ENCODE peak calls at places on chromosomes 5 and 9, in seven cellular contexts. One of them, this sample, is unnamed. For H3K36me3, the result is how much of the 10 kb centered on the place peaks cover.

GRCh38 chr5:37197340-37198050 is 51.7 kb downstream of the CPLANE1 start:
- DNase-seq in adrenal gland: no peak
- DNase-seq in fibroblast of lung: peak
- DNase-seq in spleen: no peak
- DNase-seq in Peyer's patch: no peak
- DNase-seq in tibial nerve: no peak
- DNase-seq in endodermal cell: peak
- DNase-seq in this sample: no peak

GRCh38 chr5:57216714-57217113 is 42.9 kb downstream of the GPBP1 start:
- DNase-seq in adrenal gland: no peak
- DNase-seq in fibroblast of lung: peak
- DNase-seq in spleen: no peak
- DNase-seq in Peyer's patch: no peak
- DNase-seq in tibial nerve: no peak
- DNase-seq in endodermal cell: no peak
- DNase-seq in this sample: no peak

GRCh38 chr5:123754903-123755302 is 242.9 kb downstream of the CSNK1G3 start:
- DNase-seq in adrenal gland: no peak
- DNase-seq in fibroblast of lung: peak
- DNase-seq in spleen: no peak
- DNase-seq in Peyer's patch: no peak
- DNase-seq in tibial nerve: no peak
- DNase-seq in endodermal cell: no peak
- DNase-seq in this sample: no peak

GRCh38 chr9:1922026-1922425 is 93.1 kb upstream of the SMARCA2 start:
- DNase-seq in adrenal gland: no peak
- DNase-seq in fibroblast of lung: no peak
- DNase-seq in spleen: no peak
- DNase-seq in Peyer's patch: no peak
- DNase-seq in tibial nerve: no peak
- DNase-seq in endodermal cell: peak
- DNase-seq in this sample: no peak

GRCh38 chr9:130701059-130702022 is 7.8 kb downstream of the EXOSC2 start:
- DNase-seq in adrenal gland: peak
- DNase-seq in fibroblast of lung: peak
- DNase-seq in spleen: peak
- DNase-seq in Peyer's patch: peak
- DNase-seq in tibial nerve: peak
- DNase-seq in endodermal cell: peak
- DNase-seq in this sample: no peak

GRCh38 chr9:82489579-82489915 is 501.0 kb downstream of the SPATA31D1 start:
- DNase-seq in adrenal gland: no peak
- DNase-seq in fibroblast of lung: peak
- DNase-seq in spleen: no peak
- DNase-seq in Peyer's patch: no peak
- DNase-seq in tibial nerve: no peak
- DNase-seq in endodermal cell: no peak
- DNase-seq in this sample: no peak

GRCh38 chr9:562330-562729 is 279.2 kb upstream of the DMRT1 start:
- DNase-seq in adrenal gland: no peak
- DNase-seq in fibroblast of lung: no peak
- DNase-seq in spleen: no peak
- DNase-seq in Peyer's patch: no peak
- DNase-seq in tibial nerve: no peak
- DNase-seq in endodermal cell: no peak
- DNase-seq in this sample: no peak

GRCh38 chr9:16281707-16282106 is 588.8 kb downstream of the BNC2 start:
- DNase-seq in adrenal gland: peak
- DNase-seq in fibroblast of lung: no peak
- DNase-seq in spleen: no peak
- DNase-seq in Peyer's patch: no peak
- DNase-seq in tibial nerve: no peak
- DNase-seq in endodermal cell: no peak
- DNase-seq in this sample: no peak

GRCh38 chr5:399296-400281 is 43.4 kb upstream of the EXOC3 start:
- DNase-seq in adrenal gland: peak
- DNase-seq in fibroblast of lung: peak
- DNase-seq in spleen: peak
- DNase-seq in Peyer's patch: peak
- DNase-seq in tibial nerve: peak
- DNase-seq in endodermal cell: peak
- DNase-seq in this sample: peak

GRCh38 chr9:113380869-113381378 is 4.1 kb upstream of the HDHD3 start:
- DNase-seq in adrenal gland: no peak
- DNase-seq in fibroblast of lung: no peak
- DNase-seq in spleen: peak
- DNase-seq in Peyer's patch: peak
- DNase-seq in tibial nerve: no peak
- DNase-seq in endodermal cell: no peak
- DNase-seq in this sample: peak

GRCh38 chr9:37954581-37954981 is 50.7 kb upstream of the SLC25A51 start:
- DNase-seq in adrenal gland: no peak
- DNase-seq in fibroblast of lung: no peak
- DNase-seq in spleen: no peak
- DNase-seq in Peyer's patch: no peak
- DNase-seq in tibial nerve: no peak
- DNase-seq in endodermal cell: no peak
- DNase-seq in this sample: peak

GRCh38 chr9:118318770-118319443 is 614.7 kb downstream of the TLR4 start:
- DNase-seq in adrenal gland: peak
- DNase-seq in fibroblast of lung: no peak
- DNase-seq in spleen: no peak
- DNase-seq in Peyer's patch: no peak
- DNase-seq in tibial nerve: no peak
- DNase-seq in endodermal cell: no peak
- DNase-seq in this sample: no peak

GRCh38 chr5:132226516-132227234 is 978 bp downstream of the P4HA2 start:
- DNase-seq in adrenal gland: peak
- DNase-seq in fibroblast of lung: peak
- DNase-seq in spleen: peak
- DNase-seq in Peyer's patch: peak
- DNase-seq in tibial nerve: no peak
- DNase-seq in endodermal cell: no peak
- DNase-seq in this sample: no peak

GRCh38 chr9:100466171-100466827 is 6.7 kb upstream of the TMEFF1 start:
- DNase-seq in adrenal gland: no peak
- DNase-seq in fibroblast of lung: peak
- DNase-seq in spleen: no peak
- DNase-seq in Peyer's patch: no peak
- DNase-seq in tibial nerve: no peak
- DNase-seq in endodermal cell: no peak
- DNase-seq in this sample: no peak

GRCh38 chr5:140174014-140174413 is 974 bp upstream of the CYSTM1 start:
- DNase-seq in adrenal gland: no peak
- DNase-seq in fibroblast of lung: no peak
- DNase-seq in spleen: no peak
- DNase-seq in Peyer's patch: no peak
- DNase-seq in tibial nerve: no peak
- DNase-seq in endodermal cell: no peak
- DNase-seq in this sample: no peak

GRCh38 chr5:140174472-140175366 is at the start of gene CYSTM1:
- DNase-seq in adrenal gland: peak
- DNase-seq in fibroblast of lung: peak
- DNase-seq in spleen: peak
- DNase-seq in Peyer's patch: peak
- DNase-seq in tibial nerve: peak
- DNase-seq in endodermal cell: peak
- DNase-seq in this sample: peak

GRCh38 chr5:140176028-140176382 is 1.0 kb downstream of the CYSTM1 start:
- DNase-seq in adrenal gland: no peak
- DNase-seq in fibroblast of lung: no peak
- DNase-seq in spleen: no peak
- DNase-seq in Peyer's patch: no peak
- DNase-seq in tibial nerve: no peak
- DNase-seq in endodermal cell: no peak
- DNase-seq in this sample: no peak

GRCh38 chr5:140178082-140178410 is 3.1 kb downstream of the CYSTM1 start:
- DNase-seq in adrenal gland: peak
- DNase-seq in fibroblast of lung: no peak
- DNase-seq in spleen: no peak
- DNase-seq in Peyer's patch: no peak
- DNase-seq in tibial nerve: no peak
- DNase-seq in endodermal cell: no peak
- DNase-seq in this sample: no peak

DNA sequence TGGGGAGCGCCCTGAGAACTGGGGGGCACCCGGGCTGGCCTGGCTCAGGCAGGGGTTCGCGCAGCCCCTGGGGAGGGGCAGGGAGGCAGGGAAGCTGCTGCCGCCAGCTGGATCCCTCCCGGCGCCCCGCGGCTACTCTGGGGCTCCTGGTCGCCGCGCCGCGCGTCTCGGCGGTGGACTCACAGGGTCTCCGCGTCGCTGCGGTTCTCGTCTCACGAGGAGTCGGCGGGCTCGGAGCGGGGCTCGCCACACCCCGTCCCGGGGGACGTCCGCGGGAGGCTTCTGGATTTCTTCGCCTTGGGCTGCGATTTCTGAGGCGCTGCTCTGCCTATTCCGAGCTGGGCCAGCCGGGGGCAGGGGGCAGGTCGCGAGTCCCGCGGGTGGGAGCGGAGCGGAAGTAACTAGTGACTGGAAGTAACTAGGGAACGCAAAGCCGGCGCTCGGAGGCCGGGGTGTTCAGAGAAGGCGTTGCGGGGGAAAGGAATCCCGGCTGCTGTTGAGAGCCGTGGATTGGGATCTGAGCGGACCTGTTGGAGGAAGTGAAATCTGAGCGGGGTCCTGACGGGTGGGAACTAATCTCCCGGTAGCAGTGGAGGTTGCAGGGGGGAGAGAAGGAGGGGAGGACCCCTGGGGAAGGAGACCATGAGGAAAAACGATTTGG is 509 bp downstream of the CYSTM1 start:
- DNase-seq in adrenal gland: peak
- DNase-seq in fibroblast of lung: peak
- DNase-seq in spleen: peak
- DNase-seq in Peyer's patch: peak
- DNase-seq in tibial nerve: peak
- DNase-seq in endodermal cell: peak
- DNase-seq in this sample: peak
- TF ChIP-seq CTCF in adrenal gland: peak
- TF ChIP-seq CTCF in fibroblast of lung: peak
- TF ChIP-seq CTCF in spleen: peak
- TF ChIP-seq CTCF in Peyer's patch: peak
- TF ChIP-seq CTCF in tibial nerve: peak
- TF ChIP-seq CTCF in endodermal cell: peak
- TF ChIP-seq CTCF in this sample: peak

DNA sequence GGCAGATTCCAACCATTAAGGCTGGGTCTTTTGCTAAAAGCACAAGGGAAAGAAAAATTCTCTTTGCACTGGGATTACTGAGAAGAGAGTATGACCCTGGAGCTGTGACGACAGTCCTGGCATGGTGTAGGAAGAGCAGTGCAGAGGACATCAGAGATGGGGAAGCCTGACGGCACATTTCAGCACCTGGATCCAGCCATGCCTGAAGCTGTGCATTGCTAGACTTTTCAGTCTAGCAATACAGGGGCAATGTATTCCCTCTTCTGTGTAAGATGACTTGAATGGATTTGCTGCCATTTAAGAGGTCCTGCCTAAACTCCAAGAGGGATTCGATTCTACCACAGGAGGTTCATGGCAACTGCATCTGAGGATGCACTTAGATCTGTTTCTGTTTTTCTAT is 12.3 kb upstream of the MRNIP start:
- DNase-seq in adrenal gland: no peak
- DNase-seq in fibroblast of lung: no peak
- DNase-seq in spleen: peak
- DNase-seq in Peyer's patch: no peak
- DNase-seq in tibial nerve: no peak
- DNase-seq in endodermal cell: no peak
- DNase-seq in this sample: no peak
- H3K36me3 ChIP-seq in adrenal gland: under half
- H3K36me3 ChIP-seq in fibroblast of lung: under half
- H3K36me3 ChIP-seq in spleen: half or more
- H3K36me3 ChIP-seq in Peyer's patch: under half
- H3K36me3 ChIP-seq in tibial nerve: under half
- H3K36me3 ChIP-seq in endodermal cell: under half
- H3K36me3 ChIP-seq in this sample: under half

DNA sequence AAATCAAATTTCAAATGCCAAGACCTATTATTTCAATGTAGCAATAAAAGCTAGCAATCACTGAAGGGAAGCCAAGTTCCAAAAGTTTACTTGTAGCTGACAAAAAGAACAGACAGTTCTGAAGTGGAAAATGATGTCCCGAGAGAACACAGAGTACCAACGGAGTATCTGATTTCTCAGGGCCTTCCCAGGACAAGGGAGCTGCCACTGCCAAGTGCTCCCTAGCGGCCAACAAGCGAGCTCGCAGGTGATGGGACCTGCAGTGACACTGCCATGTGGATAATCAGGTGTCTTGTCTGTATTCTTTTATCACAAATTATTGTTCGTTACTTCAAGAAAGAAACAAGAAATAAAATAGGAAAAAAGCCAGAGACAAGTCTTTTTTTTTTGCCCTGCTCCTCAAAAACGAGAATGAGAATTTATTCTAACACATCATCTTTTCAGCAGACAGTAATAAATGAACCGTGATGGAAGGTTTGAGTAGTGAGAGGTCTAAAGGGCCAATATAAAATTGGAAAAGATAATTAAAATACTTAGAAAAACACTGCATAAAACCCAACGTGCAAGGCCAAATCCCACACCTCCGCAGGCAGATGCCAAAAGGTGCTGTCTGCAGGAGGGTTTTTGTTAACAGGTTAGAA is 159.4 kb downstream of the MYO10 start:
- DNase-seq in adrenal gland: peak
- DNase-seq in fibroblast of lung: peak
- DNase-seq in spleen: no peak
- DNase-seq in Peyer's patch: no peak
- DNase-seq in tibial nerve: no peak
- DNase-seq in endodermal cell: peak
- DNase-seq in this sample: no peak
- TF ChIP-seq CTCF in adrenal gland: peak
- TF ChIP-seq CTCF in fibroblast of lung: peak
- TF ChIP-seq CTCF in spleen: no peak
- TF ChIP-seq CTCF in Peyer's patch: peak
- TF ChIP-seq CTCF in tibial nerve: no peak
- TF ChIP-seq CTCF in endodermal cell: peak
- TF ChIP-seq CTCF in this sample: peak

GRCh38 chr9:135813671-135814290 is 93.6 kb downstream of the CAMSAP1 start:
- DNase-seq in adrenal gland: no peak
- DNase-seq in fibroblast of lung: no peak
- DNase-seq in spleen: no peak
- DNase-seq in Peyer's patch: no peak
- DNase-seq in tibial nerve: no peak
- DNase-seq in endodermal cell: no peak
- DNase-seq in this sample: no peak

GRCh38 chr9:135811796-135812195 is 95.5 kb downstream of the CAMSAP1 start:
- DNase-seq in adrenal gland: no peak
- DNase-seq in fibroblast of lung: peak
- DNase-seq in spleen: no peak
- DNase-seq in Peyer's patch: no peak
- DNase-seq in tibial nerve: no peak
- DNase-seq in endodermal cell: no peak
- DNase-seq in this sample: no peak

GRCh38 chr9:135809166-135809565 is 98.2 kb downstream of the CAMSAP1 start:
- DNase-seq in adrenal gland: no peak
- DNase-seq in fibroblast of lung: peak
- DNase-seq in spleen: no peak
- DNase-seq in Peyer's patch: no peak
- DNase-seq in tibial nerve: no peak
- DNase-seq in endodermal cell: no peak
- DNase-seq in this sample: no peak

GRCh38 chr9:135812961-135813360 is 94.4 kb downstream of the CAMSAP1 start:
- DNase-seq in adrenal gland: no peak
- DNase-seq in fibroblast of lung: no peak
- DNase-seq in spleen: no peak
- DNase-seq in Peyer's patch: no peak
- DNase-seq in tibial nerve: no peak
- DNase-seq in endodermal cell: no peak
- DNase-seq in this sample: no peak

GRCh38 chr9:135810806-135811575 is 96.4 kb downstream of the CAMSAP1 start:
- DNase-seq in adrenal gland: no peak
- DNase-seq in fibroblast of lung: no peak
- DNase-seq in spleen: no peak
- DNase-seq in Peyer's patch: no peak
- DNase-seq in tibial nerve: peak
- DNase-seq in endodermal cell: no peak
- DNase-seq in this sample: no peak
- H3K36me3 ChIP-seq in adrenal gland: under half
- H3K36me3 ChIP-seq in fibroblast of lung: under half
- H3K36me3 ChIP-seq in spleen: half or more
- H3K36me3 ChIP-seq in Peyer's patch: under half
- H3K36me3 ChIP-seq in tibial nerve: under half
- H3K36me3 ChIP-seq in endodermal cell: half or more
- H3K36me3 ChIP-seq in this sample: under half